ENCODE peak calls at places on chromosomes 13 and 19, in seven cellular contexts. Q, W, P, N, D, O and A are unnamed samples.

GRCh38 chr13:21014139-21014665 is 47.2 kb downstream of the LATS2 start:
- DNase-seq in Q (no peak), D (peak; percentile 63), W (no peak), O (no peak), N (no peak), P (no peak), A (no peak)

GRCh38 chr19:12495002-12495802 is 10.6 kb upstream of the ZNF709 start:
- DNase-seq in D (peak; percentile 82), O (peak; percentile 96), W (peak; percentile 86), Q (peak; percentile 96), P (peak; percentile 98), N (peak; percentile 97), A (peak; percentile 83)

GRCh38 chr19:10471909-10472308 is 31.2 kb downstream of the KEAP1 start:
- DNase-seq in D (no peak), W (peak; percentile 28), P (peak; percentile 42), Q (no peak), O (peak; percentile 34), N (no peak), A (no peak)

GRCh38 chr19:45151821-45152503 is 8.8 kb downstream of the NKPD1 start:
- DNase-seq in P (no peak), D (no peak), W (no peak), O (no peak), N (no peak), Q (peak; percentile 58), A (no peak)

GRCh38 chr13:74758188-74758587 is 624.0 kb upstream of the KLF12 start:
- DNase-seq in O (no peak), D (no peak), N (no peak), Q (peak; percentile 42), W (no peak), P (no peak), A (no peak)

GRCh38 chr19:42606660-42607351 is 12.1 kb upstream of the CEACAM8 start:
- DNase-seq in Q (peak; percentile 76), P (peak; percentile 47), D (peak; percentile 85), O (peak; percentile 79), W (peak; percentile 22), N (no peak), A (peak; percentile 38)

GRCh38 chr19:6532244-6532999 is 1.6 kb downstream of the TNFSF9 start:
- DNase-seq in Q (no peak), O (no peak), N (no peak), P (no peak), W (no peak), D (no peak), A (no peak)

GRCh38 chr13:109744512-109745051 is 41.8 kb downstream of the IRS2 start:
- DNase-seq in N (peak; percentile 82), O (no peak), P (peak; percentile 45), D (no peak), Q (no peak), W (no peak), A (no peak)

GRCh38 chr13:40980466-40980865 is 38.6 kb downstream of the ELF1 start:
- DNase-seq in N (no peak), O (no peak), W (peak; percentile 70), P (no peak), D (no peak), Q (no peak), A (no peak)

GRCh38 chr13:82002693-82003092 is 1661.8 kb upstream of the SPRY2 start:
- DNase-seq in P (no peak), D (no peak), W (no peak), O (no peak), Q (no peak), N (no peak), A (no peak)

GRCh38 chr19:57664269-57665127 is 4.2 kb upstream of the ZSCAN4 start:
- DNase-seq in D (peak; percentile 58), O (peak; percentile 65), W (no peak), P (peak; percentile 37), Q (peak; percentile 67), N (peak; percentile 75), A (no peak)

GRCh38 chr19:5504115-5504514 is 48.9 kb downstream of the ZNRF4 start:
- DNase-seq in O (peak; percentile 16), D (no peak), W (no peak), Q (peak; percentile 52), N (no peak), P (no peak), A (no peak)

GRCh38 chr13:107649071-107649470 is 566.3 kb downstream of the LIG4 start:
- DNase-seq in P (no peak), N (no peak), D (no peak), Q (no peak), O (no peak), W (no peak), A (no peak)

GRCh38 chr13:99439850-99440604 is 61.2 kb upstream of the TM9SF2 start:
- DNase-seq in P (no peak), W (no peak), O (no peak), D (no peak), Q (no peak), N (no peak), A (no peak)

GRCh38 chr13:26605845-26606244 is 48.4 kb downstream of the WASF3 start:
- DNase-seq in P (no peak), N (no peak), D (no peak), W (no peak), Q (peak; percentile 74), O (peak; percentile 50), A (no peak)

GRCh38 chr19:45470147-45471081 is 2.6 kb downstream of the FOSB start:
- DNase-seq in Q (no peak), P (no peak), W (peak; percentile 40), D (peak; percentile 62), O (peak; percentile 47), N (no peak), A (no peak)

GRCh38 chr19:38252935-38253691 is 3.1 kb downstream of the PPP1R14A start:
- DNase-seq in N (peak; percentile 75), Q (no peak), W (no peak), D (peak; percentile 66), O (no peak), P (no peak), A (no peak)

GRCh38 chr19:52946322-52947310 is 16.1 kb downstream of the ZNF816 start:
- DNase-seq in N (peak; percentile 69), O (no peak), P (no peak), D (no peak), Q (peak; percentile 99), W (no peak), A (no peak)

GRCh38 chr19:40090256-40091204 is at the start of gene ZNF780A:
- DNase-seq in P (peak; percentile 83), O (peak; percentile 87), W (peak; percentile 78), Q (peak; percentile 89), D (peak; percentile 81), N (peak; percentile 86), A (peak; percentile 49)

GRCh38 chr13:78309497-78310180 is 293.7 kb downstream of the POU4F1 start:
- DNase-seq in N (no peak), Q (no peak), P (peak; percentile 7), W (no peak), D (no peak), O (no peak), A (no peak)

GRCh38 chr19:43582495-43582894 is 6.9 kb downstream of the PINLYP start:
- DNase-seq in Q (no peak), W (no peak), P (no peak), O (no peak), D (no peak), N (no peak), A (no peak)

GRCh38 chr13:48160879-48161278 is 66.0 kb upstream of the MED4 start:
- DNase-seq in D (peak; percentile 50), Q (no peak), P (no peak), N (no peak), O (no peak), W (no peak), A (no peak)

GRCh38 chr19:676343-677105 is at the start of gene FSTL3:
- DNase-seq in N (no peak), Q (no peak), P (no peak), O (peak; percentile 34), W (no peak), D (peak; percentile 46), A (no peak)

GRCh38 chr13:68588623-68589022 is 1358.5 kb upstream of the PCDH9 start:
- DNase-seq in P (no peak), O (no peak), W (no peak), Q (no peak), N (no peak), D (no peak), A (no peak)

GRCh38 chr19:52248256-52248655 is 21.1 kb upstream of the ZNF766 start:
- DNase-seq in W (peak; percentile 49), O (peak; percentile 32), D (peak; percentile 15), N (no peak), Q (peak; percentile 62), P (peak; percentile 35), A (peak; percentile 35)

DNA sequence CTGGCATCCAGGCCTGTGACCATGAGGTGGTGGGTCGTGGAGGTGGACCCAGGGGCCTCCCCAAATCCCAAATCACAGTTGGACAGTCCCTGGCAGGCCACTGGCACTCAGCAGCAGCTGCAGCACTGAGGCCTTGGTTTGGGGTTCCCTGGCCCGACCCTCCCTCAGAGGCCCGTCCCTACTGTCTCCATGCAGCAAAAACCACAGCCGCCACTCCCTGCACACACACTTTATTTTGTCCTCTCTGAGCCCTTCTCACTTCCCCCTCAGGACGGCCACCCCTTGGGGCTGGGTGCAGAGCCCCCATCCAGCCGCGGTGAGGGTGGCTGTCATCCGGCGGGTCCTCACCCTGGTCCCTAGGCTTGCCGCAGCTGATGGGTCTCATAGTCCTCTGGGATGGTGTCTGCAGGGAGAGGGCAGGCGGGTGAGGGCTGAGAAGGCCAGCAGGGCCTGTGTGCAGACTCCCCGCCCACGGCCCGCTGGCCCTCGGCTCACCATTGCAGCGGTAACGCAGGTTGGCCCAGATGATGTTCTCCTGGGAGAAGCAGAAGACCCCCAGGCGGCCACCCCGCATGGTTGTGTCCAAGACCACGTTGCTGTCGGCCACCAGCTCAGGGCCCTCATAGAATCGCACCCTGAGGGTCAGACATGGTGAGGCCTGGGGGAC is 8.4 kb downstream of the COMP start:
- DNase-seq in D (no peak), O (no peak), W (no peak), N (no peak), Q (no peak), P (no peak), A (no peak)
- H3K9me3 ChIP-seq in D (no peaks in the 10 kb centered on the region), O (no peaks in the 10 kb centered on the region), W (no peaks in the 10 kb centered on the region), N (no peaks in the 10 kb centered on the region), Q (no peaks in the 10 kb centered on the region), P (no peaks in the 10 kb centered on the region), A (no peaks in the 10 kb centered on the region)

DNA sequence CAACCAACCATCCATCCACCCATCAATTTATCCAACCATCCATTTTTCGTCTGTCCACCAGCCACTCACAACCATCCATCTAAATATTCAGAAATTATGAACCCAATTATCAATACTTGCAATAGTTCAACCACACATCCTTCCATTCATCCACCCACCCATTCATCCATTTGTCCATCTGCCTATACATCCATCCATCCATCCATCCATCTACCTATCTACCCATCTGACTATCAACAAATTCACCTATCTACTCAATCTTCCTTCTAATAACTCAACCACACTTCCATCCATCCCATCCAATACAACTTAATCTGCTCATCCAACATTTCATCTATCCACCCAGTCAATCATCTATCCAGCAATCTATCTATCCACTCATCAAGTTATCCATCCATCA is 46.3 kb downstream of the UNC13A start:
- DNase-seq in Q (no peak), O (no peak), D (no peak), P (no peak), N (no peak), W (no peak), A (no peak)
- H3K9me3 ChIP-seq in Q (no peaks in the 10 kb centered on the region), O (no peaks in the 10 kb centered on the region), D (no peaks in the 10 kb centered on the region), P (no peaks in the 10 kb centered on the region), N (no peaks in the 10 kb centered on the region), W (no peaks in the 10 kb centered on the region), A (no peaks in the 10 kb centered on the region)

GRCh38 chr19:22976248-22976647 is 26.7 kb downstream of the ZNF728 start:
- DNase-seq in N (no peak), P (no peak), D (no peak), W (no peak), Q (no peak), O (no peak), A (no peak)
- H3K9me3 ChIP-seq in N (peaks cover 70% of the 10 kb centered on the region), P (peaks cover 2% of the 10 kb centered on the region), D (peaks cover 5% of the 10 kb centered on the region), W (peaks cover 46% of the 10 kb centered on the region), Q (peaks cover 48% of the 10 kb centered on the region), O (no peaks in the 10 kb centered on the region), A (peaks cover 21% of the 10 kb centered on the region)

GRCh38 chr19:9362905-9363304 is at the start of gene ZNF177:
- DNase-seq in P (no peak), W (no peak), Q (no peak), D (peak; percentile 20), O (no peak), N (no peak), A (no peak)
- H3K9me3 ChIP-seq in P (peaks cover 3% of the 10 kb centered on the region), W (peaks cover 41% of the 10 kb centered on the region), Q (peaks cover 39% of the 10 kb centered on the region), D (peaks cover 24% of the 10 kb centered on the region), O (no peaks in the 10 kb centered on the region), N (peaks cover 48% of the 10 kb centered on the region), A (peaks cover 21% of the 10 kb centered on the region)